ENCODE peak calls at places on chromosomes 16 and 17, in five cellular contexts. W is AG10803, P is retinal pigment epithelial cell, S is fibroblast of lung, V is tibial artery. O is an unnamed sample.

GRCh38 chr16:53433509-53433908 is 762 bp upstream of the RBL2 start:
- DNase-seq in W (no peak), V (no peak), S (no peak), P (no peak), O (peak; percentile 46)

GRCh38 chr16:2473425-2473926 is 1.5 kb upstream of the TBC1D24 start:
- DNase-seq in P (no peak), S (no peak), W (no peak), V (no peak), O (no peak)

GRCh38 chr16:70688266-70688742 is 2.5 kb upstream of the MTSS2 start:
- DNase-seq in V (peak; percentile 68), P (no peak), W (peak; percentile 89), S (peak; percentile 87), O (peak; percentile 63)

GRCh38 chr16:72284042-72284789 is 112.3 kb upstream of the PMFBP1 start:
- DNase-seq in V (no peak), W (no peak), S (no peak), P (no peak), O (no peak)

GRCh38 chr16:71709231-71709781 is 15.2 kb downstream of the PHLPP2 start:
- DNase-seq in W (peak; percentile 92), V (no peak), S (peak; percentile 34), P (no peak), O (no peak)

GRCh38 chr17:45246861-45247428 is 14.9 kb downstream of the SPATA32 start:
- DNase-seq in P (no peak), W (no peak), S (peak; percentile 15), V (no peak), O (no peak)

GRCh38 chr17:72191901-72192300 is 71.1 kb downstream of the SOX9 start:
- DNase-seq in S (no peak), V (peak; percentile 67), W (no peak), P (no peak), O (no peak)

GRCh38 chr16:66359012-66359411 is 7.5 kb upstream of the CDH5 start:
- DNase-seq in W (peak; percentile 58), P (no peak), V (no peak), S (peak; percentile 39), O (no peak)

GRCh38 chr17:75594499-75595283 is 7.1 kb downstream of the MYO15B start:
- DNase-seq in V (no peak), S (no peak), P (no peak), W (no peak), O (no peak)

GRCh38 chr16:70476272-70477020 is 22.1 kb downstream of the FCSK start:
- DNase-seq in W (peak; percentile 77), S (peak; percentile 81), P (peak; percentile 61), V (no peak), O (no peak)

GRCh38 chr16:29775742-29776408 is 2.2 kb upstream of the ZG16 start:
- DNase-seq in W (no peak), V (no peak), S (peak; percentile 48), P (no peak), O (no peak)

GRCh38 chr16:11156401-11156800 is 99.6 kb downstream of the SOCS1 start:
- DNase-seq in P (no peak), V (no peak), S (no peak), W (no peak), O (no peak)

GRCh38 chr17:45783593-45784292 is 377 bp upstream of the CRHR1 start:
- DNase-seq in P (no peak), S (no peak), V (no peak), W (no peak), O (peak; percentile 12)

GRCh38 chr17:66900126-66901010 is 64.1 kb upstream of the CACNG4 start:
- DNase-seq in S (peak; percentile 37), V (no peak), P (no peak), W (no peak), O (no peak)

GRCh38 chr16:58471209-58471975 is 28.6 kb upstream of the NDRG4 start:
- DNase-seq in V (no peak), W (no peak), P (no peak), S (no peak), O (no peak)

GRCh38 chr17:14744716-14745115 is 443.8 kb downstream of the HS3ST3B1 start:
- DNase-seq in V (no peak), P (no peak), S (peak; percentile 19), W (no peak), O (no peak)

GRCh38 chr17:48335858-48336500 is 94.0 kb downstream of the SKAP1 start:
- DNase-seq in V (no peak), P (no peak), W (peak; percentile 64), S (peak; percentile 83), O (no peak)

GRCh38 chr16:11024333-11025053 is 80.1 kb downstream of the CLEC16A start:
- DNase-seq in S (no peak), V (no peak), W (no peak), P (no peak), O (no peak)

GRCh38 chr16:50246299-50247122 is 19.8 kb upstream of the ADCY7 start:
- DNase-seq in S (no peak), V (peak; percentile 46), P (no peak), W (no peak), O (no peak)

GRCh38 chr16:88804552-88805339 is 1.2 kb downstream of the CDT1 start:
- DNase-seq in P (no peak), S (no peak), V (no peak), W (no peak), O (no peak)

GRCh38 chr17:15134363-15134762 is 130.8 kb downstream of the PMP22 start:
- DNase-seq in V (no peak), S (no peak), W (no peak), P (no peak), O (no peak)

GRCh38 chr16:67170168-67170947 is at the start of gene NOL3:
- DNase-seq in V (peak; percentile 89), P (no peak), S (peak; percentile 89), W (peak; percentile 81), O (peak; percentile 87)

GRCh38 chr17:5557990-5558389 is 26.3 kb downstream of the NLRP1 start:
- DNase-seq in V (no peak), P (no peak), W (no peak), S (no peak), O (no peak)

GRCh38 chr16:359067-359763 is 6.7 kb upstream of the AXIN1 start:
- DNase-seq in P (no peak), V (no peak), W (no peak), S (no peak), O (no peak)

GRCh38 chr17:71849783-71850768 is 270.7 kb upstream of the SOX9 start:
- DNase-seq in V (no peak), W (no peak), P (no peak), S (no peak), O (no peak)

GRCh38 chr17:7004398-7005253 is 7.8 kb upstream of the RNASEK start:
- DNase-seq in S (peak; percentile 64), P (no peak), V (no peak), W (peak; percentile 52), O (peak; percentile 47)

GRCh38 chr16:71423865-71424264 is 18.0 kb downstream of the TLE7 start:
- DNase-seq in V (no peak), S (no peak), W (no peak), P (no peak), O (no peak)

GRCh38 chr17:45334231-45334630 is 17.4 kb upstream of the MAP3K14 start:
- DNase-seq in S (no peak), V (no peak), P (no peak), W (no peak), O (no peak)

GRCh38 chr16:51509336-51509735 is 358.3 kb upstream of the SALL1 start:
- DNase-seq in W (no peak), S (no peak), V (no peak), P (no peak), O (no peak)

GRCh38 chr17:33258291-33258690 is 34.8 kb downstream of the ASIC2 start:
- DNase-seq in V (no peak), W (no peak), S (no peak), P (no peak), O (no peak)

GRCh38 chr16:28621756-28622155 is 11.9 kb upstream of the SULT1A1 start:
- DNase-seq in P (no peak), V (no peak), W (no peak), S (no peak), O (no peak)

GRCh38 chr17:42180411-42180921 is 476 bp downstream of the KCNH4 start:
- DNase-seq in V (no peak), W (no peak), S (no peak), P (no peak), O (no peak)

GRCh38 chr16:80723981-80724380 is 80.4 kb downstream of the CDYL2 start:
- DNase-seq in W (no peak), S (no peak), P (no peak), V (no peak), O (no peak)
- TF ChIP-seq CTCF in W (no peak), S (no peak), P (no peak), V (no peak), O (no peak)

GRCh38 chr17:978110-979093 is 1.2 kb downstream of the NXN start:
- DNase-seq in P (no peak), W (peak; percentile 42), V (no peak), S (peak; percentile 44), O (no peak)

GRCh38 chr17:980406-981291 is 1.1 kb upstream of the NXN start:
- DNase-seq in W (peak; percentile 80), S (peak; percentile 86), P (no peak), V (peak; percentile 76), O (peak; percentile 83)

GRCh38 chr17:977163-977562 is 2.4 kb downstream of the NXN start:
- DNase-seq in S (no peak), V (no peak), P (no peak), W (no peak), O (no peak)

GRCh38 chr17:979539-980405 is at the start of gene NXN:
- DNase-seq in W (peak; percentile 65), S (peak; percentile 74), P (no peak), V (peak; percentile 71), O (peak; percentile 87)

DNA sequence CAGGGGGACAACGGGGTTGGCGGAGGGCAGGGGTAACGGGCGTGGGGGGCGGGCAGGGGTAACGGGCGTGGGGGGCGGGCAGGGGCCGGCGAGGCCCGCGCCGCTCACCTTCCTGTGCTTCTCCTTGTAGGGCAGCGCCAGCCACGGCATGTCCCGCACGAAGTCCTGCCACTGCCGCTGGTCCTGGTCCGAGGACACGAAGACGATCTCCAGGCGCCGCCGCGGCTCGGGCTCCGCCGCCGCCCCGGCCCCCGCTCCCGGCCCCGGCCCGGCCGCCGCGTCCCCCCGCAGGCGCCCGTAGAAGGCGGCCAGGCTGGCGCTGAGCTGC is 401 bp downstream of the NXN start:
- DNase-seq in V (no peak), W (no peak), P (no peak), S (no peak), O (no peak)
- H3K4me3 ChIP-seq in V (peak overlapping the region; percentile 74), W (peak overlapping the region; percentile 78), P (peak overlapping the region; percentile 87), S (peak overlapping the region; percentile 67), O (peak overlapping the region; percentile 56)

GRCh38 chr17:17749921-17750320 is 68.7 kb downstream of the RAI1 start:
- DNase-seq in P (no peak), W (peak; percentile 29), S (peak; percentile 54), V (no peak), O (no peak)

GRCh38 chr17:17751489-17751995 is 70.3 kb downstream of the RAI1 start:
- DNase-seq in S (no peak), W (no peak), V (no peak), P (no peak), O (no peak)

GRCh38 chr17:17752822-17753448 is 71.7 kb downstream of the RAI1 start:
- DNase-seq in V (no peak), W (no peak), P (no peak), S (no peak), O (no peak)

GRCh38 chr17:17750881-17751280 is 69.6 kb downstream of the RAI1 start:
- DNase-seq in V (no peak), P (no peak), W (no peak), S (no peak), O (no peak)

GRCh38 chr17:17751996-17752821 is 71.0 kb downstream of the RAI1 start:
- DNase-seq in V (peak; percentile 96), S (peak; percentile 92), W (peak; percentile 92), P (peak; percentile 70), O (peak; percentile 96)
- TF ChIP-seq CTCF in V (peak; percentile 35), S (peak; percentile 6), W (peak; percentile 9), P (peak; percentile 26), O (no peak)

GRCh38 chr16:76106647-76107046 is 170.6 kb upstream of the CNTNAP4 start:
- DNase-seq in W (no peak), S (no peak), V (no peak), P (no peak), O (no peak)
- H3K4me3 ChIP-seq in W (no peak overlapping the region), S (no peak overlapping the region), V (no peak overlapping the region), P (no peak overlapping the region), O (no peak overlapping the region)